ENCODE peak calls at places on chromosomes 16 and 17, in five cellular contexts. Q is colonic mucosa, Z is amniotic stem cell, B is skeletal muscle cell, F is HL-60. H is an unnamed sample.

GRCh38 chr17:28788100-28788499 is 44.3 kb downstream of the TRAF4 start:
- DNase-seq in Z (no peak), Q (no peak), B (no peak), F (no peak), H (no peak)

GRCh38 chr16:65297453-65297852 is 175.6 kb upstream of the CDH11 start:
- DNase-seq in Q (no peak), F (no peak), Z (no peak), B (no peak), H (no peak)

GRCh38 chr17:57268176-57268575 is 11.9 kb downstream of the MSI2 start:
- DNase-seq in F (no peak), Q (no peak), Z (no peak), B (no peak), H (no peak)

GRCh38 chr17:29972277-29972676 is 30.8 kb downstream of the EFCAB5 start:
- DNase-seq in Z (no peak), F (no peak), B (no peak), Q (no peak), H (no peak)

GRCh38 chr17:29032798-29033197 is 10.1 kb upstream of the PIPOX start:
- DNase-seq in B (no peak), Z (no peak), Q (no peak), F (no peak), H (no peak)

GRCh38 chr17:45189002-45189401 is 27.3 kb downstream of the HEXIM2 start:
- DNase-seq in F (no peak), B (no peak), Z (no peak), Q (no peak), H (no peak)

GRCh38 chr16:81190667-81191066 is 47.8 kb upstream of the BCO1 start:
- DNase-seq in Z (no peak), B (no peak), F (no peak), Q (no peak), H (peak)

GRCh38 chr17:82028966-82029365 is 2.5 kb upstream of the RAC3 start:
- DNase-seq in Q (no peak), B (no peak), Z (no peak), F (no peak), H (no peak)

GRCh38 chr16:53132406-53132805 is 77.6 kb downstream of the CHD9 start:
- DNase-seq in F (no peak), Q (no peak), Z (no peak), B (no peak), H (no peak)

GRCh38 chr17:63435681-63436522 is 10.2 kb downstream of the CYB561 start:
- DNase-seq in F (no peak), Z (no peak), B (no peak), Q (peak), H (no peak)

GRCh38 chr16:24845726-24846547 is at the start of gene SLC5A11:
- DNase-seq in F (no peak), B (no peak), Q (no peak), Z (no peak), H (no peak)

GRCh38 chr16:4347010-4347409 is 4.1 kb downstream of the PAM16 start:
- DNase-seq in Z (no peak), F (peak), B (peak), Q (no peak), H (no peak)

GRCh38 chr17:29778936-29779811 is 150.9 kb downstream of the SSH2 start:
- DNase-seq in F (peak), B (no peak), Z (peak), Q (peak), H (peak)

GRCh38 chr16:65294708-65295107 is 172.8 kb upstream of the CDH11 start:
- DNase-seq in B (no peak), F (no peak), Q (no peak), Z (no peak), H (no peak)

GRCh38 chr16:30737794-30738648 is 10.2 kb upstream of the PHKG2 start:
- DNase-seq in B (no peak), Q (no peak), Z (no peak), F (no peak), H (no peak)

GRCh38 chr17:62965149-62965648 is 836 bp upstream of the TANC2 start:
- DNase-seq in Q (no peak), B (no peak), Z (no peak), F (no peak), H (no peak)

GRCh38 chr17:35460354-35460851 is 11.8 kb upstream of the SLFN13 start:
- DNase-seq in B (no peak), Z (no peak), F (no peak), Q (peak), H (no peak)

GRCh38 chr17:64158411-64158810 is 28.5 kb upstream of the ERN1 start:
- DNase-seq in F (no peak), Q (no peak), Z (no peak), B (no peak), H (no peak)

GRCh38 chr17:7910281-7910680 is 5.8 kb downstream of the RNF227 start:
- DNase-seq in Z (no peak), F (no peak), B (no peak), Q (no peak), H (no peak)

GRCh38 chr16:50208460-50208931 is 55.4 kb downstream of the TENT4B start:
- DNase-seq in Q (no peak), B (no peak), Z (no peak), F (no peak), H (peak)

GRCh38 chr17:77101521-77102410 is 39.0 kb upstream of the SEC14L1 start:
- DNase-seq in B (no peak), Q (no peak), Z (no peak), F (no peak), H (no peak)

GRCh38 chr16:23318639-23319038 is 16.5 kb downstream of the SCNN1B start:
- DNase-seq in F (no peak), B (no peak), Q (peak), Z (no peak), H (no peak)

GRCh38 chr17:9116311-9116820 is 95.1 kb downstream of the NTN1 start:
- DNase-seq in B (no peak), Q (no peak), F (no peak), Z (no peak), H (no peak)

GRCh38 chr17:43528319-43528987 is 17.7 kb downstream of the ETV4 start:
- DNase-seq in Z (no peak), B (no peak), F (no peak), Q (no peak), H (no peak)

GRCh38 chr16:14029658-14030057 is 41.5 kb upstream of the MRTFB start:
- DNase-seq in Q (no peak), F (no peak), B (no peak), Z (no peak), H (no peak)

GRCh38 chr17:59361916-59362810 is 30.7 kb downstream of the YPEL2 start:
- DNase-seq in B (peak), Q (no peak), F (no peak), Z (peak), H (peak)

GRCh38 chr16:75648265-75649076 is 898 bp downstream of the TERF2IP start:
- DNase-seq in F (peak), Q (peak), Z (peak), B (no peak), H (peak)

GRCh38 chr16:17836868-17837602 is 366.3 kb upstream of the XYLT1 start:
- DNase-seq in Q (no peak), Z (no peak), B (peak), F (no peak), H (peak)

GRCh38 chr16:71855937-71856662 is 10.3 kb downstream of the ATXN1L start:
- DNase-seq in Q (no peak), Z (no peak), F (no peak), B (no peak), H (no peak)

GRCh38 chr17:81025065-81025751 is 9.7 kb upstream of the BAIAP2 start:
- DNase-seq in Z (no peak), Q (no peak), F (no peak), B (no peak), H (no peak)

GRCh38 chr16:67157106-67157748 is 2.5 kb downstream of the TRADD start:
- DNase-seq in Q (no peak), B (no peak), Z (no peak), F (no peak), H (no peak)

GRCh38 chr16:50267151-50267631 is 840 bp downstream of the ADCY7 start:
- DNase-seq in Z (no peak), Q (peak), B (no peak), F (no peak), H (no peak)